ENCODE peak calls at places on chromosomes 16 and 17, in six cellular contexts. B is kidney glomerular epithelial cell; R is activated T-helper 1 cell treated with anti-CD3 and anti-CD28 coated beads, Interleukin-12 subunit alpha, Interleukin-12 subunit beta, Interleukin-2, Interleukin-4 antibody, amounts not matched to agents 30 ng/mL and 10 ng/mL and 1 ng/mL, durations not matched to agents 14 hours and 24 hours and 36 hours; X is suprapubic skin; N is activated naive CD8-positive, alpha-beta T cell treated with anti-CD3 and anti-CD28 coated beads for 36 hours; H is colonic mucosa. E is an unnamed sample.

GRCh38 chr16:66933776-66934137 is 445 bp downstream of the CIAO2B start:
- DNase-seq in B (peak; percentile 43), R (no peak), X (no peak), N (no peak), H (no peak), E (no peak)

GRCh38 chr16:74936902-74937560 is 47.9 kb downstream of the WDR59 start:
- DNase-seq in B (peak; percentile 26), R (no peak), X (no peak), N (no peak), H (no peak), E (no peak)

GRCh38 chr17:21352221-21352980 is 23.8 kb upstream of the KCNJ12 start:
- DNase-seq in B (no peak), R (no peak), X (peak; percentile 60), N (no peak), H (no peak), E (no peak)

GRCh38 chr16:31714899-31715504 is 158.6 kb upstream of the ZNF267 start:
- DNase-seq in B (no peak), R (no peak), X (no peak), N (no peak), H (no peak), E (no peak)

GRCh38 chr17:78806451-78806850 is 24.4 kb upstream of the CYTH1 start:
- DNase-seq in B (no peak), R (no peak), X (no peak), N (no peak), H (no peak), E (no peak)

GRCh38 chr16:23410176-23410575 is 42.8 kb downstream of the COG7 start:
- DNase-seq in B (no peak), R (no peak), X (no peak), N (no peak), H (no peak), E (no peak)

GRCh38 chr17:80706454-80706853 is 161.8 kb downstream of the RPTOR start:
- DNase-seq in B (no peak), R (no peak), X (no peak), N (no peak), H (no peak), E (no peak)

GRCh38 chr16:11570258-11570657 is 16.5 kb downstream of the LITAF start:
- DNase-seq in B (no peak), R (no peak), X (no peak), N (no peak), H (no peak), E (no peak)

GRCh38 chr16:11053916-11054460 is 109.6 kb downstream of the CLEC16A start:
- DNase-seq in B (no peak), R (no peak), X (no peak), N (no peak), H (no peak), E (no peak)

GRCh38 chr17:49404371-49404770 is 10.3 kb downstream of the PHB1 start:
- DNase-seq in B (no peak), R (no peak), X (peak; percentile 67), N (no peak), H (no peak), E (no peak)

GRCh38 chr16:77584205-77584859 is 138.0 kb upstream of the NUDT7 start:
- DNase-seq in B (peak; percentile 65), R (peak; percentile 2), X (no peak), N (peak; percentile 22), H (peak; percentile 34), E (peak; percentile 57)

GRCh38 chr16:3879887-3880564 is 487 bp downstream of the CREBBP start:
- DNase-seq in B (peak; percentile 56), R (peak; percentile 64), X (peak; percentile 87), N (peak; percentile 80), H (peak; percentile 68), E (peak; percentile 74)

GRCh38 chr17:49361902-49362722 is at the start of gene ZNF652:
- DNase-seq in B (peak; percentile 92), R (peak; percentile 94), X (peak; percentile 89), N (peak; percentile 91), H (peak; percentile 96), E (peak; percentile 98)

GRCh38 chr16:31427441-31428276 is 501 bp downstream of the COX6A2 start:
- DNase-seq in B (peak; percentile 14), R (peak; percentile 47), X (no peak), N (peak; percentile 65), H (peak; percentile 47), E (no peak)

GRCh38 chr17:4631836-4632582 is 9.5 kb downstream of the ALOX15 start:
- DNase-seq in B (no peak), R (no peak), X (no peak), N (no peak), H (no peak), E (no peak)

GRCh38 chr16:87570938-87571867 is 31.1 kb upstream of the JPH3 start:
- DNase-seq in B (no peak), R (no peak), X (no peak), N (peak; percentile 39), H (peak; percentile 41), E (peak; percentile 69)

GRCh38 chr17:27224526-27225315 is 69.2 kb upstream of the WSB1 start:
- DNase-seq in B (no peak), R (no peak), X (no peak), N (no peak), H (no peak), E (no peak)

GRCh38 chr16:81505011-81505660 is 60.5 kb downstream of the CMIP start:
- DNase-seq in B (peak; percentile 18), R (no peak), X (no peak), N (no peak), H (no peak), E (peak; percentile 27)

GRCh38 chr17:71828182-71828596 is 292.6 kb upstream of the SOX9 start:
- DNase-seq in B (no peak), R (no peak), X (no peak), N (no peak), H (no peak), E (peak; percentile 20)

GRCh38 chr16:84794626-84795025 is 25.2 kb upstream of the CRISPLD2 start:
- DNase-seq in B (no peak), R (no peak), X (no peak), N (no peak), H (no peak), E (no peak)

GRCh38 chr17:66343531-66344078 is 41.2 kb downstream of the PRKCA start:
- DNase-seq in B (no peak), R (no peak), X (no peak), N (no peak), H (no peak), E (no peak)

GRCh38 chr17:67238976-67239375 is 6.0 kb downstream of the HELZ start:
- DNase-seq in B (peak; percentile 74), R (no peak), X (no peak), N (no peak), H (no peak), E (no peak)

GRCh38 chr17:61589990-61590389 is 1.0 kb downstream of the NACA2 start:
- DNase-seq in B (no peak), R (no peak), X (no peak), N (no peak), H (no peak), E (no peak)

GRCh38 chr16:25443994-25444393 is 186.3 kb upstream of the ZKSCAN2 start:
- DNase-seq in B (no peak), R (no peak), X (no peak), N (no peak), H (no peak), E (no peak)

E was measured in HEK293T.